ENCODE peak calls at places on chromosomes 5 and 9, in six cellular contexts. U, K, L, E, Q and C are unnamed samples.

GRCh38 chr9:118940477-118940876 is 428.8 kb downstream of the BRINP1 start:
- DNase-seq in E (no peak), K (no peak), L (no peak), Q (no peak), U (no peak), C (no peak)

GRCh38 chr9:92728831-92729734 is 35.5 kb downstream of the BICD2 start:
- DNase-seq in K (no peak), E (no peak), U (no peak), L (no peak), Q (no peak), C (peak)

GRCh38 chr9:93958875-93959682 is 3.9 kb upstream of the BARX1 start:
- DNase-seq in U (peak), L (peak), K (peak), E (no peak), Q (no peak), C (peak)

GRCh38 chr9:125484632-125485282 is 222.3 kb downstream of the MAPKAP1 start:
- DNase-seq in K (peak), E (no peak), Q (no peak), U (no peak), L (peak), C (peak)

GRCh38 chr9:14238518-14238917 is 75.4 kb downstream of the NFIB start:
- DNase-seq in E (no peak), K (no peak), Q (no peak), L (peak), U (peak), C (peak)

GRCh38 chr9:91746357-91746756 is 203.7 kb downstream of the ROR2 start:
- DNase-seq in Q (no peak), K (no peak), E (no peak), U (no peak), L (no peak), C (no peak)

GRCh38 chr5:178544166-178544834 is 45.9 kb downstream of the COL23A1 start:
- DNase-seq in L (no peak), Q (no peak), E (no peak), U (no peak), K (peak), C (no peak)

GRCh38 chr5:84382363-84383295 is 2.1 kb downstream of the EDIL3 start:
- DNase-seq in L (peak), Q (peak), E (peak), K (peak), U (peak), C (no peak)

GRCh38 chr5:34699155-34700077 is 43.3 kb downstream of the RAI14 start:
- DNase-seq in Q (peak), L (peak), K (no peak), E (peak), U (no peak), C (no peak)

GRCh38 chr9:113566011-113566711 is 102.6 kb downstream of the RGS3 start:
- DNase-seq in U (no peak), E (no peak), Q (no peak), L (no peak), K (peak), C (no peak)

GRCh38 chr5:59061377-59061776 is 478.5 kb downstream of the RAB3C start:
- DNase-seq in U (no peak), L (peak), E (no peak), Q (no peak), K (no peak), C (peak)

GRCh38 chr5:174222891-174223290 is 177.4 kb downstream of the NSG2 start:
- DNase-seq in L (no peak), Q (no peak), E (no peak), U (no peak), K (no peak), C (no peak)

GRCh38 chr9:123131993-123132392 is 98.5 kb downstream of the GPR21 start:
- DNase-seq in U (no peak), K (no peak), L (no peak), E (no peak), Q (no peak), C (no peak)

GRCh38 chr5:40475546-40475945 is 204.2 kb upstream of the PTGER4 start:
- DNase-seq in E (no peak), U (no peak), Q (no peak), K (no peak), L (peak), C (no peak)

GRCh38 chr9:110126457-110126856 is 81.5 kb downstream of the C9orf152 start:
- DNase-seq in U (no peak), K (no peak), E (no peak), Q (no peak), L (no peak), C (peak)

GRCh38 chr5:112388010-112388553 is 31.0 kb downstream of the EPB41L4A start:
- DNase-seq in Q (no peak), L (peak), K (no peak), U (no peak), E (no peak), C (no peak)

GRCh38 chr5:148912146-148912545 is 85.7 kb downstream of the ADRB2 start:
- DNase-seq in Q (no peak), E (no peak), L (peak), U (no peak), K (no peak), C (no peak)

GRCh38 chr5:148913493-148913892 is 87.1 kb downstream of the ADRB2 start:
- DNase-seq in L (no peak), K (no peak), E (no peak), Q (no peak), U (no peak), C (no peak)

GRCh38 chr5:148911386-148911785 is 85.0 kb downstream of the ADRB2 start:
- DNase-seq in U (no peak), K (no peak), Q (no peak), E (no peak), L (peak), C (no peak)

GRCh38 chr5:148913985-148914421 is 87.6 kb downstream of the ADRB2 start:
- DNase-seq in E (peak), U (peak), L (peak), K (no peak), Q (no peak), C (peak)

GRCh38 chr5:148912714-148913398 is 86.4 kb downstream of the ADRB2 start:
- DNase-seq in E (no peak), L (peak), Q (no peak), K (no peak), U (peak), C (peak)
- TF ChIP-seq CTCF in E (no peak), L (peak), Q (peak), K (no peak), U (no peak), C (peak)

DNA sequence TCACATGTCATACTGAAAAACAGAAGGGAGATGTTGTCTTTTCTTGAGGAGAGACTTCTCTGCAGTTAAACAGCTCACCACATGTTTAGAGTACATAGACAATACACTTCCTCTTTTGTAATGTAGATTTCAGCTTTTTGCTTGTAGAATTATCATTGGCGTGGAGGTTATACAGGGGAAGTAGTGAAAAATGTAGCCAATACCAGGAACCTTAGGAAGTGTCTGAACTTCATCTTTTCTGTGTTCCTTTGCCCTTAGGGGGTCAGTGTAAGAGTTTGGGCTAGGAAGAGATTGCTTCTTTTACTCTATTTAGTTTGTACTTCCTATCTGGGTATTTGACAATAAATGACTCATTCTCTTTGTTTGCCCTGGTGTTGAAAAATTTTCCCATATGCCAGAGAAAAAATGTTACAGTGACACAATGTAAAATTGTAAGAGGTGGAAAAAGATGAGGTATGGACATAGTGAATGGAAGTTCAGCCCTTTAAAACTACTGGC is 21.0 kb upstream of the CDKN2B start:
- DNase-seq in U (no peak), K (no peak), L (peak), Q (no peak), E (no peak), C (peak)
- TF ChIP-seq CTCF in U (no peak), K (no peak), L (no peak), Q (no peak), E (peak), C (no peak)

GRCh38 chr9:19122490-19123042 is 4.7 kb downstream of the PLIN2 start:
- DNase-seq in K (no peak), Q (no peak), E (no peak), L (no peak), U (no peak), C (no peak)
- TF ChIP-seq CTCF in K (no peak), Q (no peak), E (peak), L (no peak), U (no peak), C (peak)

DNA sequence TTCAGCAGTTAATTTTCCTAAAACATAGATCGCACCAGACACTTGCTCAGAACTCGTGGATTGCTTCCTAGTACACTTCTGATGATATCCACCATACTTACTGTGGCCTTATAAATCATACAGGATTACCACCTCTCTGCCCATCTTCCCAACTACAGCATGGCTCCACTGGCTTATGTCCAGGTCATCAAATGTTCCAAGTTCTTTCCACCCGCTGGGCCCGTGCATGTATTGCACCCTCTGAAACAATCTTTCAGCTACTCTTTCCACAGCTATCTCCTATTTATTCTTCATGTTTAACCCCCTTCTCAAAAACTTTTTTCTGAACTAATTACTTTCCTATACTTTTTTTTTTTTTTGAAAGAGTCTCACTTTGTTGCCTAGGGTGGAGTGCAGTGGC is 18.5 kb downstream of the FBXW2 start:
- DNase-seq in L (no peak), Q (no peak), E (no peak), K (no peak), U (peak), C (no peak)
- TF ChIP-seq CTCF in L (no peak), Q (no peak), E (no peak), K (no peak), U (no peak), C (no peak)

GRCh38 chr5:96439477-96440184 is 6.6 kb upstream of the PCSK1 start:
- DNase-seq in U (no peak), Q (no peak), K (no peak), L (no peak), E (no peak), C (no peak)
- TF ChIP-seq CTCF in U (peak), Q (no peak), K (no peak), L (no peak), E (peak), C (peak)

GRCh38 chr9:23254404-23255184 is 571.4 kb downstream of the ELAVL2 start:
- DNase-seq in L (no peak), Q (no peak), E (peak), U (no peak), K (no peak), C (no peak)
- TF ChIP-seq CTCF in L (no peak), Q (no peak), E (no peak), U (no peak), K (no peak), C (no peak)

DNA sequence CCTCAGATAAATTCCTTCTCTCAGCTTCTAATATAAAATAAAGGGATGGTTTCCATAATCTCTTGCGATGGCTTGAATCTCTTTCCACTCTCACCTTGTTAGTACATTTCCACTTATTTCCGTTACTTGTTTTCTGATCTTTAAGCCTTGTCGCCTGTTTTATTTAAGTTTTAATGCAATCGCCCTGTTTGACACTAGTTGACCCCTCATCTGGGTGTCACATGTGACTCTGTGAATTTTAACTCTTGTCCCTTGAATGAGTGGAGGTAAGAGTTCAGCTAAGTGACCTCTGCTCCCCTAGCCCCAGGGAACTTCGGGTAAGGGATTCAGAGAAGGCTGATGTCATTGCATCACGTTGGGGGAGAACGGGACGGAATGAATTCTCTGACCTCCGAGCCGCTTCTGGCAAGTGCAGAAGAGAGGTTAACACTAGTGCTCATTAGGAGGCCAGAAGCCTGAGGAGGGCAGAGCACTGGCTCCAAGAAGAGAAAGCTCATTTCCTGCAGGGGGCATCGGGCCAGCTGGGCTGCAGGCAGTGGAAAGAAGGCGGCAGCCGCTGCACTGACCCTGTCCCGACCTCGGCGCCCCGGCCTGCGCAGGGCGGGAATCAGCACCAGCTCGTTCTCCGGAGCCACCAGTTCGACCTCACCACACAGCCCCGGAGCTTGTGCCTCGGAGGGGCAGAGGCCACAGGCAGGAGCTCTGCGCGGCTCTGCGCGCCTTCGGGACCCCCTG is 569 bp downstream of the HINT2 start:
- DNase-seq in K (peak), U (peak), L (peak), E (peak), Q (peak), C (peak)
- TF ChIP-seq CTCF in K (no peak), U (peak), L (no peak), E (peak), Q (no peak), C (peak)

GRCh38 chr5:131767891-131768290 is 28.9 kb downstream of the FNIP1 start:
- DNase-seq in E (no peak), K (no peak), U (no peak), Q (no peak), L (no peak), C (no peak)
- TF ChIP-seq CTCF in E (no peak), K (no peak), U (no peak), Q (no peak), L (no peak), C (no peak)